ENCODE peak calls at places on chromosomes 5 and 9, in five cellular contexts. One of them, this sample, is unnamed.

GRCh38 chr5:177959315-177959714 is 36.7 kb downstream of the PROP1 start:
- DNase-seq in AG04450: no peak
- DNase-seq in HL-60: no peak
- DNase-seq in spleen: peak; percentile 8
- DNase-seq in Daoy: no peak
- DNase-seq in this sample: no peak

GRCh38 chr5:56481147-56481997 is 248.2 kb upstream of the ANKRD55 start:
- DNase-seq in AG04450: no peak
- DNase-seq in HL-60: peak; percentile 1
- DNase-seq in spleen: peak; percentile 87
- DNase-seq in Daoy: peak; percentile 33
- DNase-seq in this sample: no peak

GRCh38 chr9:121222524-121223171 is 21.0 kb upstream of the RAB14 start:
- DNase-seq in AG04450: no peak
- DNase-seq in HL-60: no peak
- DNase-seq in spleen: no peak
- DNase-seq in Daoy: peak; percentile 77
- DNase-seq in this sample: peak; percentile 23

GRCh38 chr9:133112361-133113026 is 8.5 kb downstream of the RALGDS start:
- DNase-seq in AG04450: no peak
- DNase-seq in HL-60: peak; percentile 99
- DNase-seq in spleen: peak; percentile 90
- DNase-seq in Daoy: no peak
- DNase-seq in this sample: no peak

GRCh38 chr5:142697356-142697807 is 11.5 kb upstream of the FGF1 start:
- DNase-seq in AG04450: no peak
- DNase-seq in HL-60: no peak
- DNase-seq in spleen: no peak
- DNase-seq in Daoy: no peak
- DNase-seq in this sample: no peak

GRCh38 chr9:15423328-15423985 is 781 bp downstream of the SNAPC3 start:
- DNase-seq in AG04450: no peak
- DNase-seq in HL-60: no peak
- DNase-seq in spleen: no peak
- DNase-seq in Daoy: no peak
- DNase-seq in this sample: no peak

GRCh38 chr5:4837489-4838058 is 302.6 kb upstream of the ADAMTS16 start:
- DNase-seq in AG04450: no peak
- DNase-seq in HL-60: no peak
- DNase-seq in spleen: peak; percentile 64
- DNase-seq in Daoy: no peak
- DNase-seq in this sample: no peak

GRCh38 chr5:103041071-103041676 is 78.8 kb downstream of the GIN1 start:
- DNase-seq in AG04450: peak; percentile 10
- DNase-seq in HL-60: no peak
- DNase-seq in spleen: no peak
- DNase-seq in Daoy: peak; percentile 21
- DNase-seq in this sample: peak; percentile 36

GRCh38 chr9:38234479-38234878 is 158.0 kb upstream of the ALDH1B1 start:
- DNase-seq in AG04450: no peak
- DNase-seq in HL-60: no peak
- DNase-seq in spleen: no peak
- DNase-seq in Daoy: no peak
- DNase-seq in this sample: no peak

GRCh38 chr5:16554110-16554509 is 62.7 kb downstream of the RETREG1 start:
- DNase-seq in AG04450: no peak
- DNase-seq in HL-60: no peak
- DNase-seq in spleen: no peak
- DNase-seq in Daoy: no peak
- DNase-seq in this sample: no peak

GRCh38 chr5:116303810-116304209 is 219.0 kb downstream of the COMMD10 start:
- DNase-seq in AG04450: no peak
- DNase-seq in HL-60: no peak
- DNase-seq in spleen: no peak
- DNase-seq in Daoy: no peak
- DNase-seq in this sample: no peak

GRCh38 chr9:36007309-36007708 is 29.4 kb upstream of the RECK start:
- DNase-seq in AG04450: no peak
- DNase-seq in HL-60: no peak
- DNase-seq in spleen: no peak
- DNase-seq in Daoy: no peak
- DNase-seq in this sample: no peak

GRCh38 chr5:147880461-147880860 is 1.9 kb downstream of the SCGB3A2 start:
- DNase-seq in AG04450: no peak
- DNase-seq in HL-60: no peak
- DNase-seq in spleen: no peak
- DNase-seq in Daoy: no peak
- DNase-seq in this sample: no peak

GRCh38 chr5:127256886-127257597 is 33.6 kb upstream of the MEGF10 start:
- DNase-seq in AG04450: no peak
- DNase-seq in HL-60: no peak
- DNase-seq in spleen: no peak
- DNase-seq in Daoy: no peak
- DNase-seq in this sample: no peak

GRCh38 chr9:134085674-134086073 is 17.8 kb upstream of the BRD3 start:
- DNase-seq in AG04450: no peak
- DNase-seq in HL-60: no peak
- DNase-seq in spleen: no peak
- DNase-seq in Daoy: no peak
- DNase-seq in this sample: no peak

This sample was measured in glomerular endothelial cell.